ENCODE peak calls at places on chromosomes 12 and 14, in ten cellular contexts. F, B, O, Z, S, J, E, M, R and Y are unnamed samples. For H3K36me3 and H3K4me1, the result is how much of the 10 kb centered on the place peaks cover.

GRCh38 chr12:9065607-9065856 is 50.2 kb downstream of the A2M start:
- DNase-seq in J (no peak), S (no peak), R (no peak), E (no peak), M (no peak), F (no peak), Z (no peak), O (no peak), B (no peak), Y (no peak)

GRCh38 chr12:109875572-109876131 is 4.7 kb downstream of the GLTP start:
- DNase-seq in M (no peak), R (no peak), F (no peak), Z (no peak), O (peak), J (no peak), S (no peak), E (no peak), B (peak), Y (no peak)

GRCh38 chr12:47249082-47249481 is 169.3 kb upstream of the AMIGO2 start:
- DNase-seq in S (no peak), J (no peak), Z (no peak), M (no peak), O (no peak), F (no peak), B (no peak), R (no peak), E (no peak), Y (no peak)

GRCh38 chr12:19539836-19540235 is 100.5 kb downstream of the AEBP2 start:
- DNase-seq in F (peak), E (no peak), O (no peak), S (no peak), R (no peak), Z (no peak), J (no peak), B (no peak), M (no peak), Y (no peak)

GRCh38 chr14:92135269-92135668 is 13.5 kb downstream of the CPSF2 start:
- DNase-seq in E (no peak), S (no peak), Z (no peak), M (no peak), R (no peak), F (peak), J (peak), B (peak), O (no peak), Y (peak)

GRCh38 chr14:21399311-21399870 is 15.6 kb upstream of the SUPT16H start:
- DNase-seq in M (no peak), F (no peak), R (no peak), J (no peak), B (no peak), Z (no peak), S (no peak), O (no peak), E (no peak), Y (no peak)

GRCh38 chr12:57836442-57837375 is 9.8 kb downstream of the CTDSP2 start:
- DNase-seq in B (peak), J (peak), Z (no peak), S (peak), M (no peak), E (no peak), O (no peak), F (peak), R (peak), Y (peak)

GRCh38 chr12:52903855-52904508 is 894 bp downstream of the KRT8 start:
- DNase-seq in F (peak), B (peak), J (no peak), E (peak), S (peak), M (no peak), Z (peak), O (peak), R (peak), Y (peak)

GRCh38 chr14:52835122-52835903 is 43.9 kb upstream of the GNPNAT1 start:
- DNase-seq in R (no peak), Z (no peak), O (no peak), B (peak), J (no peak), F (peak), E (no peak), M (no peak), S (peak), Y (peak)

GRCh38 chr12:5251786-5252185 is 180.1 kb upstream of the NTF3 start:
- DNase-seq in O (no peak), S (no peak), M (no peak), B (no peak), Z (no peak), J (no peak), R (no peak), E (no peak), F (no peak), Y (no peak)

GRCh38 chr12:26198742-26199141 is 3.4 kb downstream of the SSPN start:
- DNase-seq in O (no peak), B (peak), F (no peak), J (no peak), M (no peak), Z (no peak), S (no peak), E (no peak), R (no peak), Y (no peak)

GRCh38 chr12:2691001-2691339 is 103.8 kb upstream of the FKBP4 start:
- DNase-seq in E (no peak), O (peak), B (peak), M (no peak), R (no peak), J (peak), Z (peak), S (peak), F (peak), Y (peak)

GRCh38 chr12:90854136-90854689 is 100.8 kb downstream of the CCER1 start:
- DNase-seq in B (peak), Z (no peak), S (peak), R (no peak), J (peak), E (no peak), M (no peak), F (peak), O (no peak), Y (peak)

GRCh38 chr12:65685514-65685913 is 138.8 kb upstream of the HMGA2 start:
- DNase-seq in B (peak), O (no peak), J (peak), F (no peak), M (no peak), R (no peak), E (no peak), Z (no peak), S (no peak), Y (peak)

GRCh38 chr14:96126783-96127271 is 77.8 kb upstream of the BDKRB2 start:
- DNase-seq in M (no peak), E (no peak), O (no peak), R (no peak), F (no peak), B (no peak), J (no peak), Z (no peak), S (no peak), Y (no peak)

GRCh38 chr14:20332386-20332945 is 613 bp downstream of the CCNB1IP1 start:
- DNase-seq in E (no peak), R (no peak), M (no peak), Z (no peak), O (no peak), F (peak), S (peak), B (peak), J (no peak), Y (peak)

GRCh38 chr12:92987362-92987761 is 58.3 kb upstream of the EEA1 start:
- DNase-seq in B (peak), E (no peak), J (peak), R (no peak), Z (no peak), S (no peak), M (no peak), F (peak), O (no peak), Y (peak)

GRCh38 chr14:50964683-50965390 is 20.6 kb upstream of the PYGL start:
- DNase-seq in E (peak), F (no peak), Z (no peak), M (no peak), J (no peak), O (no peak), R (no peak), S (no peak), B (peak), Y (no peak)

GRCh38 chr12:32477714-32478113 is 78.4 kb downstream of the FGD4 start:
- DNase-seq in S (no peak), R (no peak), J (no peak), E (no peak), Z (no peak), M (no peak), F (no peak), B (no peak), O (no peak), Y (no peak)

GRCh38 chr12:1882850-1883470 is 35.5 kb downstream of the CACNA2D4 start:
- DNase-seq in R (no peak), E (no peak), M (no peak), J (no peak), B (no peak), F (no peak), Z (no peak), S (peak), O (no peak), Y (no peak)

GRCh38 chr14:25049559-25050493 is at the start of gene STXBP6:
- DNase-seq in E (peak), R (peak), F (peak), M (no peak), Z (no peak), J (no peak), B (peak), O (peak), S (peak), Y (peak)

GRCh38 chr14:42421377-42422078 is 814.9 kb downstream of the LRFN5 start:
- DNase-seq in J (no peak), B (no peak), M (no peak), E (no peak), R (no peak), S (no peak), F (no peak), O (no peak), Z (no peak), Y (no peak)

GRCh38 chr14:32826404-32827082 is 112.1 kb upstream of the NPAS3 start:
- DNase-seq in B (no peak), F (peak), Z (no peak), O (no peak), S (peak), M (no peak), J (peak), R (no peak), E (no peak), Y (peak)

GRCh38 chr14:103091883-103092222 is 2.7 kb upstream of the EXOC3L4 start:
- DNase-seq in R (peak), O (no peak), F (no peak), M (no peak), B (no peak), Z (no peak), S (no peak), E (no peak), J (no peak), Y (no peak)

GRCh38 chr14:39581474-39581873 is 149.2 kb upstream of the FBXO33 start:
- DNase-seq in M (no peak), F (no peak), O (no peak), B (no peak), S (no peak), Z (no peak), J (peak), R (no peak), E (no peak), Y (peak)

GRCh38 chr12:29333178-29333577 is 47.8 kb downstream of the ERGIC2 start:
- DNase-seq in S (no peak), O (no peak), R (no peak), J (no peak), Z (no peak), B (no peak), F (no peak), E (no peak), M (no peak), Y (no peak)

GRCh38 chr12:127559349-127560040 is 707.5 kb upstream of the TMEM132C start:
- DNase-seq in F (peak), B (peak), Z (no peak), J (peak), E (no peak), S (peak), M (no peak), O (no peak), R (peak), Y (peak)

DNA sequence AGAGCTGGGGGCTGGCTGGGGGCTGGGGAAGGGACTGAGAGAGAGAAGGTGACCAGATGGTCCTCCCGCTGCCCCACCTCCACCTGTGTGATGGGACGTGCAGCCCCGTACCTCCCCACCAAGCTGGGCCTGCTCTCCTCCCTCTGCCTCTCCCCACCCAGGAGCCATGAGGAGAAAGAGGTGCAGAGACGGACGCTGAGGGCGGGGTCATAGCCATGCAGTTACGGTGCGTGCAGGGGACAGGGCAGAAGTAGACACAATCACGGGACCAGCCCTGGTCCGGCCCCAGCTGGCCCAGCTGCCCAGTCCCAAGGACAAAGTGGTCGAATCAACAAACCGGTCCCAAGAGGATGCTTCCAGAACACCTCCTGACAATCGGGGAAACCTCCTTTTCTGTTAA is 33.2 kb downstream of the RFLNA start:
- DNase-seq in Z (no peak), J (no peak), F (no peak), M (no peak), R (no peak), S (peak), E (peak), B (no peak), O (no peak), Y (no peak)
- H3K36me3 ChIP-seq in Z (under half), J (half or more), F (under half), M (half or more), R (under half), S (under half), E (half or more), B (under half), O (half or more), Y (under half)

GRCh38 chr12:6310771-6311610 is 509 bp downstream of the PLEKHG6 start:
- DNase-seq in R (no peak), J (no peak), O (peak), F (peak), M (no peak), S (peak), Z (no peak), E (no peak), B (peak), Y (peak)
- H3K4me1 ChIP-seq in R (under half), J (under half), O (under half), F (under half), M (under half), S (under half), Z (under half), E (under half), B (under half), Y (under half)

GRCh38 chr14:101907619-101908018 is 56.8 kb upstream of the DYNC1H1 start:
- DNase-seq in F (no peak), J (no peak), O (no peak), B (no peak), M (no peak), E (no peak), S (no peak), Z (no peak), R (peak), Y (no peak)
- H3K36me3 ChIP-seq in F (under half), J (under half), O (half or more), B (under half), M (half or more), E (under half), S (half or more), Z (half or more), R (under half), Y (under half)

GRCh38 chr12:14960548-14961465 is 594 bp downstream of the ARHGDIB start:
- DNase-seq in F (no peak), O (no peak), B (no peak), Z (peak), M (no peak), S (no peak), R (peak), J (peak), E (peak), Y (peak)

GRCh38 chr12:14963520-14963919 is 2.1 kb upstream of the ARHGDIB start:
- DNase-seq in O (no peak), J (no peak), Z (no peak), E (no peak), B (no peak), F (no peak), M (no peak), S (no peak), R (no peak), Y (no peak)

GRCh38 chr12:14962797-14963196 is 1.4 kb upstream of the ARHGDIB start:
- DNase-seq in F (no peak), M (no peak), B (no peak), J (peak), Z (no peak), O (no peak), S (no peak), E (no peak), R (no peak), Y (no peak)

GRCh38 chr12:14961466-14962155 is at the start of gene ARHGDIB:
- DNase-seq in O (peak), J (peak), R (peak), S (no peak), F (no peak), Z (peak), B (no peak), M (no peak), E (peak), Y (peak)

GRCh38 chr12:14962180-14962579 is 779 bp upstream of the ARHGDIB start:
- DNase-seq in B (no peak), E (no peak), R (no peak), F (no peak), J (peak), O (no peak), M (no peak), Z (no peak), S (no peak), Y (no peak)
- H3K4me1 ChIP-seq in B (under half), E (under half), R (under half), F (under half), J (half or more), O (under half), M (under half), Z (under half), S (under half), Y (under half)